ENCODE peak calls at places on chromosomes 2 and 18, in six cellular contexts. One of them, this sample, is unnamed.

GRCh38 chr2:118974103-118974911 is 32.3 kb downstream of the MARCO start:
- DNase-seq in activated CD8-positive, alpha-beta memory T cell treated with anti-CD3 and anti-CD28 coated beads for 48 hours: no peak
- DNase-seq in T-helper 1 cell: no peak
- DNase-seq in OCI-LY7: no peak
- DNase-seq in CD8-positive, alpha-beta memory T cell: no peak
- DNase-seq in activated CD4-positive, alpha-beta T cell treated with anti-CD3 and anti-CD28 coated beads, Interleukin-2, amount 50 U/mL, for 1 hour: no peak
- DNase-seq in this sample: peak

GRCh38 chr2:44233450-44234128 is 41.7 kb upstream of the SLC3A1 start:
- DNase-seq in activated CD8-positive, alpha-beta memory T cell treated with anti-CD3 and anti-CD28 coated beads for 48 hours: no peak
- DNase-seq in CD8-positive, alpha-beta memory T cell: no peak
- DNase-seq in activated CD4-positive, alpha-beta T cell treated with anti-CD3 and anti-CD28 coated beads, Interleukin-2, amount 50 U/mL, for 1 hour: no peak
- DNase-seq in T-helper 1 cell: no peak
- DNase-seq in OCI-LY7: no peak
- DNase-seq in this sample: peak

GRCh38 chr2:166539340-166540162 is 45.5 kb upstream of the SCN7A start:
- DNase-seq in activated CD4-positive, alpha-beta T cell treated with anti-CD3 and anti-CD28 coated beads, Interleukin-2, amount 50 U/mL, for 1 hour: no peak
- DNase-seq in T-helper 1 cell: no peak
- DNase-seq in activated CD8-positive, alpha-beta memory T cell treated with anti-CD3 and anti-CD28 coated beads for 48 hours: no peak
- DNase-seq in OCI-LY7: peak
- DNase-seq in CD8-positive, alpha-beta memory T cell: no peak
- DNase-seq in this sample: peak

GRCh38 chr2:64859208-64860161 is 129.7 kb upstream of the SLC1A4 start:
- DNase-seq in activated CD4-positive, alpha-beta T cell treated with anti-CD3 and anti-CD28 coated beads, Interleukin-2, amount 50 U/mL, for 1 hour: no peak
- DNase-seq in activated CD8-positive, alpha-beta memory T cell treated with anti-CD3 and anti-CD28 coated beads for 48 hours: no peak
- DNase-seq in T-helper 1 cell: no peak
- DNase-seq in OCI-LY7: no peak
- DNase-seq in CD8-positive, alpha-beta memory T cell: no peak
- DNase-seq in this sample: peak

GRCh38 chr2:20175267-20175666 is 49.7 kb downstream of the SDC1 start:
- DNase-seq in activated CD4-positive, alpha-beta T cell treated with anti-CD3 and anti-CD28 coated beads, Interleukin-2, amount 50 U/mL, for 1 hour: no peak
- DNase-seq in OCI-LY7: no peak
- DNase-seq in CD8-positive, alpha-beta memory T cell: no peak
- DNase-seq in T-helper 1 cell: no peak
- DNase-seq in activated CD8-positive, alpha-beta memory T cell treated with anti-CD3 and anti-CD28 coated beads for 48 hours: no peak
- DNase-seq in this sample: no peak

GRCh38 chr18:49757513-49758262 is 55.6 kb downstream of the ACAA2 start:
- DNase-seq in activated CD4-positive, alpha-beta T cell treated with anti-CD3 and anti-CD28 coated beads, Interleukin-2, amount 50 U/mL, for 1 hour: no peak
- DNase-seq in T-helper 1 cell: no peak
- DNase-seq in activated CD8-positive, alpha-beta memory T cell treated with anti-CD3 and anti-CD28 coated beads for 48 hours: no peak
- DNase-seq in OCI-LY7: peak
- DNase-seq in CD8-positive, alpha-beta memory T cell: no peak
- DNase-seq in this sample: peak

GRCh38 chr2:91839904-91840868 is 3031.0 kb upstream of the TEKT4 start:
- DNase-seq in CD8-positive, alpha-beta memory T cell: no peak
- DNase-seq in OCI-LY7: no peak
- DNase-seq in T-helper 1 cell: no peak
- DNase-seq in activated CD4-positive, alpha-beta T cell treated with anti-CD3 and anti-CD28 coated beads, Interleukin-2, amount 50 U/mL, for 1 hour: no peak
- DNase-seq in activated CD8-positive, alpha-beta memory T cell treated with anti-CD3 and anti-CD28 coated beads for 48 hours: no peak
- DNase-seq in this sample: no peak

GRCh38 chr2:236163483-236164200 is 4.5 kb downstream of the GBX2 start:
- DNase-seq in OCI-LY7: no peak
- DNase-seq in CD8-positive, alpha-beta memory T cell: no peak
- DNase-seq in T-helper 1 cell: no peak
- DNase-seq in activated CD8-positive, alpha-beta memory T cell treated with anti-CD3 and anti-CD28 coated beads for 48 hours: no peak
- DNase-seq in activated CD4-positive, alpha-beta T cell treated with anti-CD3 and anti-CD28 coated beads, Interleukin-2, amount 50 U/mL, for 1 hour: no peak
- DNase-seq in this sample: peak

GRCh38 chr2:7083580-7084509 is 166.6 kb downstream of the RNF144A start:
- DNase-seq in CD8-positive, alpha-beta memory T cell: no peak
- DNase-seq in OCI-LY7: peak
- DNase-seq in T-helper 1 cell: no peak
- DNase-seq in activated CD8-positive, alpha-beta memory T cell treated with anti-CD3 and anti-CD28 coated beads for 48 hours: no peak
- DNase-seq in activated CD4-positive, alpha-beta T cell treated with anti-CD3 and anti-CD28 coated beads, Interleukin-2, amount 50 U/mL, for 1 hour: no peak
- DNase-seq in this sample: peak

GRCh38 chr2:161237397-161238263 is 70.6 kb upstream of the PSMD14 start:
- DNase-seq in activated CD8-positive, alpha-beta memory T cell treated with anti-CD3 and anti-CD28 coated beads for 48 hours: no peak
- DNase-seq in T-helper 1 cell: peak
- DNase-seq in activated CD4-positive, alpha-beta T cell treated with anti-CD3 and anti-CD28 coated beads, Interleukin-2, amount 50 U/mL, for 1 hour: peak
- DNase-seq in CD8-positive, alpha-beta memory T cell: peak
- DNase-seq in OCI-LY7: peak
- DNase-seq in this sample: peak

GRCh38 chr2:182668671-182669070 is 47.4 kb upstream of the DNAJC10 start:
- DNase-seq in CD8-positive, alpha-beta memory T cell: no peak
- DNase-seq in T-helper 1 cell: no peak
- DNase-seq in activated CD4-positive, alpha-beta T cell treated with anti-CD3 and anti-CD28 coated beads, Interleukin-2, amount 50 U/mL, for 1 hour: no peak
- DNase-seq in activated CD8-positive, alpha-beta memory T cell treated with anti-CD3 and anti-CD28 coated beads for 48 hours: no peak
- DNase-seq in OCI-LY7: no peak
- DNase-seq in this sample: no peak

GRCh38 chr18:34128436-34128835 is 96.3 kb downstream of the NOL4 start:
- DNase-seq in T-helper 1 cell: no peak
- DNase-seq in activated CD4-positive, alpha-beta T cell treated with anti-CD3 and anti-CD28 coated beads, Interleukin-2, amount 50 U/mL, for 1 hour: no peak
- DNase-seq in OCI-LY7: no peak
- DNase-seq in CD8-positive, alpha-beta memory T cell: no peak
- DNase-seq in activated CD8-positive, alpha-beta memory T cell treated with anti-CD3 and anti-CD28 coated beads for 48 hours: no peak
- DNase-seq in this sample: no peak

GRCh38 chr2:164952057-164952702 is 3.1 kb downstream of the SLC38A11 start:
- DNase-seq in OCI-LY7: no peak
- DNase-seq in T-helper 1 cell: no peak
- DNase-seq in CD8-positive, alpha-beta memory T cell: no peak
- DNase-seq in activated CD4-positive, alpha-beta T cell treated with anti-CD3 and anti-CD28 coated beads, Interleukin-2, amount 50 U/mL, for 1 hour: no peak
- DNase-seq in activated CD8-positive, alpha-beta memory T cell treated with anti-CD3 and anti-CD28 coated beads for 48 hours: no peak
- DNase-seq in this sample: no peak

GRCh38 chr2:159272166-159272565 is 14.3 kb downstream of the WDSUB1 start:
- DNase-seq in T-helper 1 cell: no peak
- DNase-seq in CD8-positive, alpha-beta memory T cell: no peak
- DNase-seq in activated CD8-positive, alpha-beta memory T cell treated with anti-CD3 and anti-CD28 coated beads for 48 hours: no peak
- DNase-seq in OCI-LY7: no peak
- DNase-seq in activated CD4-positive, alpha-beta T cell treated with anti-CD3 and anti-CD28 coated beads, Interleukin-2, amount 50 U/mL, for 1 hour: no peak
- DNase-seq in this sample: no peak

GRCh38 chr2:88694015-88694414 is 2.5 kb downstream of the RPIA start:
- DNase-seq in OCI-LY7: no peak
- DNase-seq in T-helper 1 cell: no peak
- DNase-seq in activated CD8-positive, alpha-beta memory T cell treated with anti-CD3 and anti-CD28 coated beads for 48 hours: no peak
- DNase-seq in CD8-positive, alpha-beta memory T cell: no peak
- DNase-seq in activated CD4-positive, alpha-beta T cell treated with anti-CD3 and anti-CD28 coated beads, Interleukin-2, amount 50 U/mL, for 1 hour: no peak
- DNase-seq in this sample: no peak

GRCh38 chr2:118823666-118824065 is 23.8 kb downstream of the EN1 start:
- DNase-seq in activated CD8-positive, alpha-beta memory T cell treated with anti-CD3 and anti-CD28 coated beads for 48 hours: no peak
- DNase-seq in T-helper 1 cell: no peak
- DNase-seq in CD8-positive, alpha-beta memory T cell: no peak
- DNase-seq in activated CD4-positive, alpha-beta T cell treated with anti-CD3 and anti-CD28 coated beads, Interleukin-2, amount 50 U/mL, for 1 hour: no peak
- DNase-seq in OCI-LY7: no peak
- DNase-seq in this sample: no peak

GRCh38 chr2:280655-281110 is 7.2 kb downstream of the ALKAL2 start:
- DNase-seq in OCI-LY7: no peak
- DNase-seq in T-helper 1 cell: no peak
- DNase-seq in CD8-positive, alpha-beta memory T cell: no peak
- DNase-seq in activated CD8-positive, alpha-beta memory T cell treated with anti-CD3 and anti-CD28 coated beads for 48 hours: no peak
- DNase-seq in activated CD4-positive, alpha-beta T cell treated with anti-CD3 and anti-CD28 coated beads, Interleukin-2, amount 50 U/mL, for 1 hour: no peak
- DNase-seq in this sample: no peak